ENCODE peak calls at places on chromosomes 11 and 22, in five cellular contexts. U, A, B, D and Z are unnamed samples.

GRCh38 chr11:94330789-94331188 is 26.4 kb downstream of the IZUMO1R start:
- DNase-seq in U (no peak), A (no peak), B (no peak), D (no peak), Z (no peak)

GRCh38 chr22:35548762-35549106 is 8.1 kb downstream of the RASD2 start:
- DNase-seq in U (no peak), A (no peak), B (no peak), D (no peak), Z (no peak)

GRCh38 chr11:44083906-44084305 is 11.6 kb upstream of the EXT2 start:
- DNase-seq in U (no peak), A (no peak), B (no peak), D (no peak), Z (no peak)

GRCh38 chr11:115843685-115844084 is 339.5 kb upstream of the CADM1 start:
- DNase-seq in U (no peak), A (no peak), B (no peak), D (no peak), Z (no peak)

GRCh38 chr22:38566726-38567504 is 3.1 kb downstream of the DMC1 start:
- DNase-seq in U (no peak), A (no peak), B (no peak), D (no peak), Z (no peak)

GRCh38 chr11:119728226-119728626 is 774 bp downstream of the NECTIN1 start:
- DNase-seq in U (peak; percentile 18), A (no peak), B (no peak), D (no peak), Z (no peak)

GRCh38 chr11:72918825-72919224 is 104.6 kb downstream of the ATG16L2 start:
- DNase-seq in U (no peak), A (no peak), B (no peak), D (no peak), Z (no peak)

GRCh38 chr11:70744396-70745185 is 346.3 kb downstream of the CTTN start:
- DNase-seq in U (no peak), A (no peak), B (no peak), D (no peak), Z (no peak)

GRCh38 chr22:27461470-27461869 is 340.1 kb downstream of the MN1 start:
- DNase-seq in U (no peak), A (no peak), B (no peak), D (no peak), Z (no peak)

GRCh38 chr11:109696191-109696897 is 274.4 kb downstream of the C11orf87 start:
- DNase-seq in U (no peak), A (no peak), B (no peak), D (no peak), Z (no peak)

GRCh38 chr11:33103836-33104235 is 57.4 kb downstream of the CSTF3 start:
- DNase-seq in U (no peak), A (no peak), B (no peak), D (no peak), Z (no peak)

GRCh38 chr11:45560935-45561330 is 104.5 kb downstream of the CHST1 start:
- DNase-seq in U (no peak), A (no peak), B (no peak), D (no peak), Z (no peak)

GRCh38 chr22:36536717-36537116 is 7.8 kb upstream of the EIF3D start:
- DNase-seq in U (no peak), A (no peak), B (no peak), D (no peak), Z (no peak)

GRCh38 chr11:27331984-27332383 is 31.0 kb downstream of the CCDC34 start:
- DNase-seq in U (no peak), A (no peak), B (no peak), D (no peak), Z (no peak)

GRCh38 chr11:3002346-3002745 is 10.2 kb upstream of the NAP1L4 start:
- DNase-seq in U (no peak), A (no peak), B (no peak), D (no peak), Z (no peak)

GRCh38 chr11:126079640-126080205 is 17.1 kb upstream of the CDON start:
- DNase-seq in U (no peak), A (no peak), B (no peak), D (no peak), Z (no peak)

GRCh38 chr11:71114124-71114851 is 138.1 kb downstream of the SHANK2 start:
- DNase-seq in U (no peak), A (no peak), B (no peak), D (no peak), Z (no peak)

GRCh38 chr11:38791346-38791961 is 2193.4 kb upstream of the RAG2 start:
- DNase-seq in U (no peak), A (no peak), B (no peak), D (no peak), Z (no peak)

GRCh38 chr22:24146791-24147353 is 34.4 kb upstream of the SUSD2 start:
- DNase-seq in U (no peak), A (no peak), B (no peak), D (no peak), Z (no peak)

GRCh38 chr22:40030757-40031092 is 36.0 kb downstream of the FAM83F start:
- DNase-seq in U (no peak), A (no peak), B (no peak), D (no peak), Z (no peak)

GRCh38 chr11:111443640-111444039 is 64.6 kb upstream of the POU2AF1 start:
- DNase-seq in U (no peak), A (no peak), B (no peak), D (no peak), Z (no peak)

GRCh38 chr11:1306186-1307162 is 3.0 kb downstream of the TOLLIP start:
- DNase-seq in U (no peak), A (no peak), B (no peak), D (peak; percentile 47), Z (no peak)

GRCh38 chr11:46075168-46075567 is 46.1 kb downstream of the PHF21A start:
- DNase-seq in U (no peak), A (no peak), B (no peak), D (no peak), Z (no peak)

GRCh38 chr11:121420398-121420797 is 31.7 kb upstream of the SORL1 start:
- DNase-seq in U (no peak), A (no peak), B (no peak), D (no peak), Z (no peak)

GRCh38 chr11:43497144-43497543 is 138.4 kb downstream of the TTC17 start:
- DNase-seq in U (no peak), A (no peak), B (no peak), D (no peak), Z (no peak)

GRCh38 chr11:61765550-61766253 is 13.3 kb downstream of the MYRF start:
- DNase-seq in U (no peak), A (no peak), B (no peak), D (no peak), Z (no peak)

GRCh38 chr11:133064152-133064877 is 468.0 kb downstream of the OPCML start:
- DNase-seq in U (peak; percentile 17), A (no peak), B (no peak), D (peak; percentile 58), Z (no peak)

GRCh38 chr22:50309601-50309991 is 2.1 kb upstream of the PLXNB2 start:
- DNase-seq in U (no peak), A (no peak), B (no peak), D (no peak), Z (no peak)

GRCh38 chr22:19962909-19963806 is 21.5 kb upstream of the TXNRD2 start:
- DNase-seq in U (no peak), A (no peak), B (no peak), D (peak; percentile 74), Z (no peak)

GRCh38 chr11:76410771-76411423 is 29.8 kb downstream of the GVQW3 start:
- DNase-seq in U (no peak), A (no peak), B (no peak), D (no peak), Z (no peak)

GRCh38 chr22:24118689-24119384 is 62.5 kb upstream of the SUSD2 start:
- DNase-seq in U (no peak), A (no peak), B (no peak), D (no peak), Z (no peak)

GRCh38 chr11:44443836-44444769 is 121.4 kb upstream of the CD82 start:
- DNase-seq in U (no peak), A (no peak), B (no peak), D (no peak), Z (no peak)

GRCh38 chr22:30232716-30233218 is 13.8 kb downstream of the LIF start:
- DNase-seq in U (no peak), A (no peak), B (no peak), D (no peak), Z (no peak)

GRCh38 chr11:10642298-10642697 is 51.3 kb downstream of the IRAG1 start:
- DNase-seq in U (no peak), A (no peak), B (no peak), D (no peak), Z (no peak)